ENCODE peak calls at places on chromosomes 5 and 9, in six cellular contexts. One of them, this sample, is unnamed.

GRCh38 chr5:103472820-103473219 is 89.8 kb downstream of the NUDT12 start:
- DNase-seq in Peyer's patch: no peak
- DNase-seq in ovary: no peak
- DNase-seq in neural progenitor cell: no peak
- DNase-seq in psoas muscle: no peak
- DNase-seq in adipocyte: peak; percentile 69
- DNase-seq in this sample: no peak

GRCh38 chr9:137447722-137448568 is 6.8 kb upstream of the ENTPD8 start:
- DNase-seq in Peyer's patch: no peak
- DNase-seq in ovary: no peak
- DNase-seq in neural progenitor cell: no peak
- DNase-seq in psoas muscle: peak; percentile 50
- DNase-seq in adipocyte: no peak
- DNase-seq in this sample: no peak

GRCh38 chr9:78303377-78304062 is 6.6 kb downstream of the PSAT1 start:
- DNase-seq in Peyer's patch: no peak
- DNase-seq in ovary: no peak
- DNase-seq in neural progenitor cell: no peak
- DNase-seq in psoas muscle: no peak
- DNase-seq in adipocyte: no peak
- DNase-seq in this sample: no peak

GRCh38 chr9:38022995-38023394 is 46.0 kb downstream of the SHB start:
- DNase-seq in Peyer's patch: no peak
- DNase-seq in ovary: no peak
- DNase-seq in neural progenitor cell: no peak
- DNase-seq in psoas muscle: no peak
- DNase-seq in adipocyte: no peak
- DNase-seq in this sample: no peak

GRCh38 chr5:79975422-79975821 is 15.6 kb downstream of the MTX3 start:
- DNase-seq in Peyer's patch: no peak
- DNase-seq in ovary: no peak
- DNase-seq in neural progenitor cell: no peak
- DNase-seq in psoas muscle: no peak
- DNase-seq in adipocyte: no peak
- DNase-seq in this sample: no peak

GRCh38 chr5:140362875-140363630 is 3.1 kb downstream of the SLC4A9 start:
- DNase-seq in Peyer's patch: peak; percentile 91
- DNase-seq in ovary: peak; percentile 78
- DNase-seq in neural progenitor cell: peak; percentile 88
- DNase-seq in psoas muscle: peak; percentile 87
- DNase-seq in adipocyte: peak; percentile 83
- DNase-seq in this sample: peak; percentile 54

GRCh38 chr9:108779506-108779905 is 76.3 kb downstream of the ACTL7B start:
- DNase-seq in Peyer's patch: no peak
- DNase-seq in ovary: no peak
- DNase-seq in neural progenitor cell: no peak
- DNase-seq in psoas muscle: no peak
- DNase-seq in adipocyte: no peak
- DNase-seq in this sample: no peak

GRCh38 chr5:135244620-135245021 is 154.4 kb downstream of the MACROH2A1 start:
- DNase-seq in Peyer's patch: peak; percentile 18
- DNase-seq in ovary: no peak
- DNase-seq in neural progenitor cell: no peak
- DNase-seq in psoas muscle: no peak
- DNase-seq in adipocyte: no peak
- DNase-seq in this sample: no peak

GRCh38 chr5:60295423-60295822 is 401.9 kb upstream of the PDE4D start:
- DNase-seq in Peyer's patch: no peak
- DNase-seq in ovary: no peak
- DNase-seq in neural progenitor cell: peak; percentile 68
- DNase-seq in psoas muscle: no peak
- DNase-seq in adipocyte: peak; percentile 39
- DNase-seq in this sample: no peak

GRCh38 chr9:86449246-86449645 is 95.0 kb upstream of the TUT7 start:
- DNase-seq in Peyer's patch: no peak
- DNase-seq in ovary: no peak
- DNase-seq in neural progenitor cell: no peak
- DNase-seq in psoas muscle: no peak
- DNase-seq in adipocyte: no peak
- DNase-seq in this sample: no peak

GRCh38 chr9:78856144-78856543 is 559.2 kb downstream of the PSAT1 start:
- DNase-seq in Peyer's patch: no peak
- DNase-seq in ovary: no peak
- DNase-seq in neural progenitor cell: no peak
- DNase-seq in psoas muscle: no peak
- DNase-seq in adipocyte: no peak
- DNase-seq in this sample: no peak

GRCh38 chr9:71936066-71936465 is 24.6 kb downstream of the C9orf85 start:
- DNase-seq in Peyer's patch: no peak
- DNase-seq in ovary: no peak
- DNase-seq in neural progenitor cell: no peak
- DNase-seq in psoas muscle: no peak
- DNase-seq in adipocyte: peak; percentile 32
- DNase-seq in this sample: no peak

GRCh38 chr5:72036951-72037350 is 70.3 kb upstream of the MAP1B start:
- DNase-seq in Peyer's patch: no peak
- DNase-seq in ovary: no peak
- DNase-seq in neural progenitor cell: peak; percentile 20
- DNase-seq in psoas muscle: no peak
- DNase-seq in adipocyte: peak; percentile 61
- DNase-seq in this sample: peak; percentile 37

GRCh38 chr9:133189826-133190225 is 19.2 kb downstream of the OBP2B start:
- DNase-seq in Peyer's patch: no peak
- DNase-seq in ovary: no peak
- DNase-seq in neural progenitor cell: no peak
- DNase-seq in psoas muscle: no peak
- DNase-seq in adipocyte: no peak
- DNase-seq in this sample: no peak

GRCh38 chr5:118968925-118969375 is 19.4 kb downstream of the DTWD2 start:
- DNase-seq in Peyer's patch: no peak
- DNase-seq in ovary: no peak
- DNase-seq in neural progenitor cell: no peak
- DNase-seq in psoas muscle: no peak
- DNase-seq in adipocyte: no peak
- DNase-seq in this sample: no peak

GRCh38 chr9:113853333-113853732 is 22.8 kb upstream of the ZNF618 start:
- DNase-seq in Peyer's patch: peak; percentile 67
- DNase-seq in ovary: no peak
- DNase-seq in neural progenitor cell: peak; percentile 54
- DNase-seq in psoas muscle: no peak
- DNase-seq in adipocyte: no peak
- DNase-seq in this sample: peak; percentile 30

GRCh38 chr5:58999804-59000595 is 417.1 kb downstream of the RAB3C start:
- DNase-seq in Peyer's patch: no peak
- DNase-seq in ovary: no peak
- DNase-seq in neural progenitor cell: peak; percentile 29
- DNase-seq in psoas muscle: no peak
- DNase-seq in adipocyte: no peak
- DNase-seq in this sample: no peak

GRCh38 chr5:82793808-82794419 is 283.3 kb downstream of the TMEM167A start:
- DNase-seq in Peyer's patch: peak; percentile 71
- DNase-seq in ovary: no peak
- DNase-seq in neural progenitor cell: peak; percentile 26
- DNase-seq in psoas muscle: no peak
- DNase-seq in adipocyte: peak; percentile 15
- DNase-seq in this sample: peak; percentile 67

GRCh38 chr5:135651156-135651555 is 72.4 kb upstream of the CXCL14 start:
- DNase-seq in Peyer's patch: no peak
- DNase-seq in ovary: no peak
- DNase-seq in neural progenitor cell: no peak
- DNase-seq in psoas muscle: no peak
- DNase-seq in adipocyte: no peak
- DNase-seq in this sample: no peak

GRCh38 chr9:101736723-101737122 is 1.7 kb downstream of the GRIN3A start:
- DNase-seq in Peyer's patch: no peak
- DNase-seq in ovary: peak; percentile 42
- DNase-seq in neural progenitor cell: peak; percentile 73
- DNase-seq in psoas muscle: peak; percentile 42
- DNase-seq in adipocyte: no peak
- DNase-seq in this sample: no peak

GRCh38 chr5:111934511-111934910 is 177.5 kb upstream of the NREP start:
- DNase-seq in Peyer's patch: no peak
- DNase-seq in ovary: no peak
- DNase-seq in neural progenitor cell: peak; percentile 49
- DNase-seq in psoas muscle: no peak
- DNase-seq in adipocyte: peak; percentile 25
- DNase-seq in this sample: no peak

GRCh38 chr5:35963381-35963843 is 25.0 kb upstream of the CAPSL start:
- DNase-seq in Peyer's patch: peak; percentile 68
- DNase-seq in ovary: no peak
- DNase-seq in neural progenitor cell: peak; percentile 28
- DNase-seq in psoas muscle: no peak
- DNase-seq in adipocyte: peak; percentile 15
- DNase-seq in this sample: no peak

GRCh38 chr5:44641820-44642219 is 166.9 kb upstream of the MRPS30 start:
- DNase-seq in Peyer's patch: peak; percentile 25
- DNase-seq in ovary: no peak
- DNase-seq in neural progenitor cell: no peak
- DNase-seq in psoas muscle: no peak
- DNase-seq in adipocyte: no peak
- DNase-seq in this sample: no peak

GRCh38 chr5:14406554-14406849 is 175.1 kb upstream of the OTULINL start:
- DNase-seq in Peyer's patch: no peak
- DNase-seq in ovary: peak; percentile 37
- DNase-seq in neural progenitor cell: no peak
- DNase-seq in psoas muscle: no peak
- DNase-seq in adipocyte: peak; percentile 61
- DNase-seq in this sample: no peak

GRCh38 chr9:38179965-38180364 is 110.9 kb upstream of the SHB start:
- DNase-seq in Peyer's patch: no peak
- DNase-seq in ovary: no peak
- DNase-seq in neural progenitor cell: no peak
- DNase-seq in psoas muscle: no peak
- DNase-seq in adipocyte: no peak
- DNase-seq in this sample: no peak

GRCh38 chr5:178383301-178383918 is 150.8 kb upstream of the PHYKPL start:
- DNase-seq in Peyer's patch: no peak
- DNase-seq in ovary: no peak
- DNase-seq in neural progenitor cell: no peak
- DNase-seq in psoas muscle: no peak
- DNase-seq in adipocyte: no peak
- DNase-seq in this sample: no peak
- H3K9me3 ChIP-seq in Peyer's patch: no peaks in the 10 kb centered on the region
- H3K9me3 ChIP-seq in ovary: no peaks in the 10 kb centered on the region
- H3K9me3 ChIP-seq in neural progenitor cell: no peaks in the 10 kb centered on the region
- H3K9me3 ChIP-seq in psoas muscle: no peaks in the 10 kb centered on the region
- H3K9me3 ChIP-seq in adipocyte: no peaks in the 10 kb centered on the region
- H3K9me3 ChIP-seq in this sample: no peaks in the 10 kb centered on the region

DNA sequence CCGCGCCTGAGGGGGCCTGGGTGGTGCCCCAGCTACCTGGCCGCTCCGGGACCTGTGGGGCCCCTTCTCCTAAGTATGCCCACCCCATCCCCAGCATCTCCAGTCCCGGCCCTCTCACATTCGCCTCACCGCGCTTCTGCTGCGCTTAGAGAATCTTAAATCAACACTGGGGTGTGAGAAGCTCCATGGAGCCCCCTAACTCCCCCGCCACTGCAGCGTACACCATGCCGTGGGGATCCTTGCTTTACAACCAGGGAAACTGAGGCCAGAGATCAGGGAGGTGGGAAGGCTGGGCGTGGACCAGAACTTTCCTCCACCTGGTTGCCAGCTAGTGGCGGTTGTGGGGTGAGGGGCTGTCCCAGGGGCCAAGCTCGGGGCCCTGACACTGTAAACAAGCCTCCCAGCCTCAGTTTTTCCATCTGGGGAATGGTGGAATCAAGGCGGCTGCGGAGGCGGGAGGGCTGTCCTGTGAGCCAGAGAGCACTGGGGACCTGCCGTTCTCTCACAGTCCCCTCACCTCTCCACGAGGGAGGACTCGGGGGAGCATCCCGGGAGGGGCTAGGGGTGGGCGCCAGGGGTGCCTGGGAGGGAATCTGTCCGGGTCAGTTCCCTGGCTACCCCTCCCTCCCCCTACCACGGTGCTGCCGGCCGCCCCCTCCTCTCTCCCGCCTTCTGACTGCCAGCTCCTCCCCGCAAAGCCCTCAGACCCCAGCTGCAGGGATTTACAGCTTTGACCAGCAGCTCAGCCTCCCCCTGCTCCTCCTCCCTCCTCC is 161.2 kb downstream of the C9orf50 start:
- DNase-seq in Peyer's patch: no peak
- DNase-seq in ovary: no peak
- DNase-seq in neural progenitor cell: no peak
- DNase-seq in psoas muscle: no peak
- DNase-seq in adipocyte: no peak
- DNase-seq in this sample: no peak
- H3K4me1 ChIP-seq in Peyer's patch: peaks cover 30% of the 10 kb centered on the region
- H3K4me1 ChIP-seq in ovary: peaks cover 20% of the 10 kb centered on the region
- H3K4me1 ChIP-seq in neural progenitor cell: peaks cover 40% of the 10 kb centered on the region
- H3K4me1 ChIP-seq in psoas muscle: peaks cover 23% of the 10 kb centered on the region
- H3K4me1 ChIP-seq in adipocyte: peaks cover 31% of the 10 kb centered on the region
- H3K4me1 ChIP-seq in this sample: peaks cover 29% of the 10 kb centered on the region

DNA sequence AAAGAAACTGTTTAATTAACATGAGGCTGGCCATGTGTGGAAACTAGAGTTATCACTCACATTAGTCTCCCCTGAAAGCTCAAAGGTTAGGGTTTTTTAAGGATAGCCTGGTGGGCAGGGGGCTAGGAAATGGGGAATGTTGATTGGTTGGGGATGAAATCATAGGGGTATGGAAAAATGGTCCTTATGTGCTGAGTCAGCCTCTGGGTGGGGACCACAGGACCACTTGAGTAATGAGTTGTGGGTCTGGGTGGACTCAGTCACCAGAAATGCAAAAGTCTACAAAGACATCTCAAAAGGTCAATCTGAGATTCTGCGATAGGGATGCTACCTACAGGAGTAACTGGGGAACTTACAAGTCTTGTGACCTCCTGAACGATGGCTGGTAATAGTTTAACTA is 362.8 kb downstream of the DMAC1 start:
- DNase-seq in Peyer's patch: no peak
- DNase-seq in ovary: no peak
- DNase-seq in neural progenitor cell: no peak
- DNase-seq in psoas muscle: no peak
- DNase-seq in adipocyte: no peak
- DNase-seq in this sample: no peak
- H3K36me3 ChIP-seq in Peyer's patch: no peaks in the 10 kb centered on the region
- H3K36me3 ChIP-seq in ovary: no peaks in the 10 kb centered on the region
- H3K36me3 ChIP-seq in neural progenitor cell: no peaks in the 10 kb centered on the region
- H3K36me3 ChIP-seq in psoas muscle: no peaks in the 10 kb centered on the region
- H3K36me3 ChIP-seq in adipocyte: no peaks in the 10 kb centered on the region
- H3K36me3 ChIP-seq in this sample: no peaks in the 10 kb centered on the region

DNA sequence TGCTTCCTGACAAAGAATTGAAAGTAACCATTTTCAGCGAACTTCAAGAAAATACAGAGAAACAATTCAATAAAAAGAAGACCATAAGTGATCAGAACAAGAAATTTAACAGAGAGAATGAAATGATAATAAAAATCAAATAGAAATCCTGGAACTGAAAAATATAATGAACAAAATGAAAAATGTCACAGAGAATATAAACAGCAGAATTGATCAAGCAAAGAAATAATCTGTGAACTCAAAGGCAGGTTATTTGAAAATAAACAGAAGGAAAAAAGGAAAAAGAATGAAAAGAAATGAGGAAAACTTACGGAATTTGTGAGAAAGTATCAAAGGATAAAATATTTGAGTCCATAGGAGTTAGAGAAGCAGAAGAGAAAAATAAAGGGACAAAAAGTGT is 114.1 kb downstream of the CSNK1G3 start:
- DNase-seq in Peyer's patch: no peak
- DNase-seq in ovary: no peak
- DNase-seq in neural progenitor cell: no peak
- DNase-seq in psoas muscle: no peak
- DNase-seq in adipocyte: no peak
- DNase-seq in this sample: no peak
- H3K9me3 ChIP-seq in Peyer's patch: no peaks in the 10 kb centered on the region
- H3K9me3 ChIP-seq in ovary: no peaks in the 10 kb centered on the region
- H3K9me3 ChIP-seq in neural progenitor cell: peaks cover 9% of the 10 kb centered on the region
- H3K9me3 ChIP-seq in psoas muscle: peaks cover 16% of the 10 kb centered on the region
- H3K9me3 ChIP-seq in adipocyte: peaks cover 49% of the 10 kb centered on the region
- H3K9me3 ChIP-seq in this sample: no peaks in the 10 kb centered on the region

This sample was measured in HAP-1.